ENCODE peak calls at places on chromosomes 12 and 14, in six cellular contexts. One of them, this sample, is unnamed.

GRCh38 chr14:54564799-54565235 is 2.1 kb upstream of the SAMD4A start:
- DNase-seq in stomach: no peak
- DNase-seq in left lung: no peak
- DNase-seq in retinal pigment epithelial cell: peak; percentile 47
- DNase-seq in trophoblast cell: no peak
- DNase-seq in adipocyte: peak; percentile 80
- DNase-seq in this sample: no peak

GRCh38 chr12:49462103-49462739 is 76.6 kb upstream of the KCNH3 start:
- DNase-seq in stomach: peak; percentile 44
- DNase-seq in left lung: no peak
- DNase-seq in retinal pigment epithelial cell: no peak
- DNase-seq in trophoblast cell: no peak
- DNase-seq in adipocyte: no peak
- DNase-seq in this sample: no peak

GRCh38 chr12:15323530-15323929 is 1.2 kb downstream of the PTPRO start:
- DNase-seq in stomach: no peak
- DNase-seq in left lung: no peak
- DNase-seq in retinal pigment epithelial cell: no peak
- DNase-seq in trophoblast cell: no peak
- DNase-seq in adipocyte: no peak
- DNase-seq in this sample: no peak

GRCh38 chr14:95727084-95727700 is 13.3 kb upstream of the TCL1A start:
- DNase-seq in stomach: no peak
- DNase-seq in left lung: no peak
- DNase-seq in retinal pigment epithelial cell: no peak
- DNase-seq in trophoblast cell: no peak
- DNase-seq in adipocyte: no peak
- DNase-seq in this sample: no peak

GRCh38 chr12:128823216-128823915 is 392 bp downstream of the SLC15A4 start:
- DNase-seq in stomach: no peak
- DNase-seq in left lung: peak; percentile 53
- DNase-seq in retinal pigment epithelial cell: no peak
- DNase-seq in trophoblast cell: peak; percentile 55
- DNase-seq in adipocyte: no peak
- DNase-seq in this sample: no peak

GRCh38 chr12:81332054-81332453 is 254.2 kb downstream of the ACSS3 start:
- DNase-seq in stomach: no peak
- DNase-seq in left lung: no peak
- DNase-seq in retinal pigment epithelial cell: peak; percentile 54
- DNase-seq in trophoblast cell: no peak
- DNase-seq in adipocyte: no peak
- DNase-seq in this sample: no peak

GRCh38 chr12:50764861-50765324 is 992 bp downstream of the ATF1 start:
- DNase-seq in stomach: no peak
- DNase-seq in left lung: no peak
- DNase-seq in retinal pigment epithelial cell: no peak
- DNase-seq in trophoblast cell: peak; percentile 80
- DNase-seq in adipocyte: peak; percentile 80
- DNase-seq in this sample: peak; percentile 14

GRCh38 chr12:19205120-19205519 is 75.6 kb downstream of the PLEKHA5 start:
- DNase-seq in stomach: no peak
- DNase-seq in left lung: no peak
- DNase-seq in retinal pigment epithelial cell: no peak
- DNase-seq in trophoblast cell: no peak
- DNase-seq in adipocyte: no peak
- DNase-seq in this sample: no peak

GRCh38 chr14:101072070-101072469 is 168.5 kb upstream of the RTL1 start:
- DNase-seq in stomach: no peak
- DNase-seq in left lung: peak; percentile 17
- DNase-seq in retinal pigment epithelial cell: no peak
- DNase-seq in trophoblast cell: no peak
- DNase-seq in adipocyte: no peak
- DNase-seq in this sample: no peak

GRCh38 chr12:57454566-57455373 is at the start of gene INHBE:
- DNase-seq in stomach: no peak
- DNase-seq in left lung: no peak
- DNase-seq in retinal pigment epithelial cell: no peak
- DNase-seq in trophoblast cell: no peak
- DNase-seq in adipocyte: peak; percentile 75
- DNase-seq in this sample: no peak

GRCh38 chr14:69612014-69612758 is 790 bp downstream of the SUSD6 start:
- DNase-seq in stomach: no peak
- DNase-seq in left lung: peak; percentile 42
- DNase-seq in retinal pigment epithelial cell: no peak
- DNase-seq in trophoblast cell: peak; percentile 44
- DNase-seq in adipocyte: peak; percentile 71
- DNase-seq in this sample: peak; percentile 53

GRCh38 chr12:15520083-15520482 is 197.8 kb downstream of the PTPRO start:
- DNase-seq in stomach: no peak
- DNase-seq in left lung: no peak
- DNase-seq in retinal pigment epithelial cell: no peak
- DNase-seq in trophoblast cell: peak; percentile 16
- DNase-seq in adipocyte: no peak
- DNase-seq in this sample: no peak

GRCh38 chr14:90870950-90871604 is 54.8 kb upstream of the TTC7B start:
- DNase-seq in stomach: no peak
- DNase-seq in left lung: no peak
- DNase-seq in retinal pigment epithelial cell: no peak
- DNase-seq in trophoblast cell: no peak
- DNase-seq in adipocyte: peak; percentile 25
- DNase-seq in this sample: no peak

GRCh38 chr14:101514136-101514535 is 47.2 kb upstream of the DIO3 start:
- DNase-seq in stomach: no peak
- DNase-seq in left lung: no peak
- DNase-seq in retinal pigment epithelial cell: no peak
- DNase-seq in trophoblast cell: no peak
- DNase-seq in adipocyte: no peak
- DNase-seq in this sample: no peak

GRCh38 chr14:36493761-36494160 is 26.3 kb downstream of the NKX2-1 start:
- DNase-seq in stomach: no peak
- DNase-seq in left lung: no peak
- DNase-seq in retinal pigment epithelial cell: no peak
- DNase-seq in trophoblast cell: no peak
- DNase-seq in adipocyte: no peak
- DNase-seq in this sample: no peak

GRCh38 chr12:93645702-93646101 is 31.5 kb upstream of the CRADD start:
- DNase-seq in stomach: no peak
- DNase-seq in left lung: no peak
- DNase-seq in retinal pigment epithelial cell: no peak
- DNase-seq in trophoblast cell: no peak
- DNase-seq in adipocyte: peak; percentile 11
- DNase-seq in this sample: no peak

GRCh38 chr12:59164991-59165718 is 244.9 kb upstream of the LRIG3 start:
- DNase-seq in stomach: no peak
- DNase-seq in left lung: no peak
- DNase-seq in retinal pigment epithelial cell: no peak
- DNase-seq in trophoblast cell: peak; percentile 98
- DNase-seq in adipocyte: peak; percentile 79
- DNase-seq in this sample: no peak

GRCh38 chr14:69475194-69475818 is 9.2 kb upstream of the PLEKHD1 start:
- DNase-seq in stomach: no peak
- DNase-seq in left lung: no peak
- DNase-seq in retinal pigment epithelial cell: peak; percentile 4
- DNase-seq in trophoblast cell: peak; percentile 44
- DNase-seq in adipocyte: no peak
- DNase-seq in this sample: no peak

GRCh38 chr12:132561784-132562156 is 48.6 kb downstream of the LRCOL1 start:
- DNase-seq in stomach: peak; percentile 36
- DNase-seq in left lung: no peak
- DNase-seq in retinal pigment epithelial cell: no peak
- DNase-seq in trophoblast cell: no peak
- DNase-seq in adipocyte: peak; percentile 33
- DNase-seq in this sample: no peak

GRCh38 chr12:806116-806805 is 53.9 kb downstream of the WNK1 start:
- DNase-seq in stomach: no peak
- DNase-seq in left lung: no peak
- DNase-seq in retinal pigment epithelial cell: no peak
- DNase-seq in trophoblast cell: no peak
- DNase-seq in adipocyte: peak; percentile 63
- DNase-seq in this sample: no peak

GRCh38 chr12:80939231-80939950 is 1.7 kb upstream of the LIN7A start:
- DNase-seq in stomach: no peak
- DNase-seq in left lung: no peak
- DNase-seq in retinal pigment epithelial cell: no peak
- DNase-seq in trophoblast cell: no peak
- DNase-seq in adipocyte: no peak
- DNase-seq in this sample: no peak

GRCh38 chr12:132108211-132108832 is 35.8 kb downstream of the DDX51 start:
- DNase-seq in stomach: no peak
- DNase-seq in left lung: no peak
- DNase-seq in retinal pigment epithelial cell: no peak
- DNase-seq in trophoblast cell: no peak
- DNase-seq in adipocyte: no peak
- DNase-seq in this sample: no peak

GRCh38 chr12:23888396-23889068 is 60.9 kb downstream of the SOX5 start:
- DNase-seq in stomach: no peak
- DNase-seq in left lung: no peak
- DNase-seq in retinal pigment epithelial cell: no peak
- DNase-seq in trophoblast cell: no peak
- DNase-seq in adipocyte: no peak
- DNase-seq in this sample: no peak

GRCh38 chr12:67802723-67803122 is 154.2 kb downstream of the DYRK2 start:
- DNase-seq in stomach: no peak
- DNase-seq in left lung: no peak
- DNase-seq in retinal pigment epithelial cell: no peak
- DNase-seq in trophoblast cell: no peak
- DNase-seq in adipocyte: no peak
- DNase-seq in this sample: no peak

GRCh38 chr14:69631509-69631908 is 20.1 kb downstream of the SUSD6 start:
- DNase-seq in stomach: no peak
- DNase-seq in left lung: no peak
- DNase-seq in retinal pigment epithelial cell: no peak
- DNase-seq in trophoblast cell: peak; percentile 39
- DNase-seq in adipocyte: no peak
- DNase-seq in this sample: no peak

GRCh38 chr12:117803013-117803412 is 165.8 kb downstream of the KSR2 start:
- DNase-seq in stomach: no peak
- DNase-seq in left lung: no peak
- DNase-seq in retinal pigment epithelial cell: no peak
- DNase-seq in trophoblast cell: no peak
- DNase-seq in adipocyte: no peak
- DNase-seq in this sample: no peak

GRCh38 chr14:51398898-51399297 is 158.9 kb downstream of the TMX1 start:
- DNase-seq in stomach: no peak
- DNase-seq in left lung: no peak
- DNase-seq in retinal pigment epithelial cell: no peak
- DNase-seq in trophoblast cell: no peak
- DNase-seq in adipocyte: peak; percentile 61
- DNase-seq in this sample: no peak
- H3K4me3 ChIP-seq in stomach: no peak overlapping the region
- H3K4me3 ChIP-seq in left lung: no peak overlapping the region
- H3K4me3 ChIP-seq in retinal pigment epithelial cell: no peak overlapping the region
- H3K4me3 ChIP-seq in trophoblast cell: no peak overlapping the region
- H3K4me3 ChIP-seq in adipocyte: peak overlapping the region; percentile 10
- H3K4me3 ChIP-seq in this sample: no peak overlapping the region

GRCh38 chr12:107320031-107320928 is 226.9 kb upstream of the CRY1 start:
- DNase-seq in stomach: no peak
- DNase-seq in left lung: peak; percentile 44
- DNase-seq in retinal pigment epithelial cell: no peak
- DNase-seq in trophoblast cell: peak; percentile 60
- DNase-seq in adipocyte: peak; percentile 53
- DNase-seq in this sample: peak; percentile 88

GRCh38 chr12:107318804-107319535 is 225.6 kb upstream of the CRY1 start:
- DNase-seq in stomach: no peak
- DNase-seq in left lung: no peak
- DNase-seq in retinal pigment epithelial cell: no peak
- DNase-seq in trophoblast cell: peak; percentile 39
- DNase-seq in adipocyte: peak; percentile 62
- DNase-seq in this sample: no peak

GRCh38 chr12:107319536-107320030 is 226.2 kb upstream of the CRY1 start:
- DNase-seq in stomach: no peak
- DNase-seq in left lung: no peak
- DNase-seq in retinal pigment epithelial cell: no peak
- DNase-seq in trophoblast cell: peak; percentile 22
- DNase-seq in adipocyte: peak; percentile 22
- DNase-seq in this sample: peak; percentile 18

GRCh38 chr12:107318554-107318803 is 225.1 kb upstream of the CRY1 start:
- DNase-seq in stomach: no peak
- DNase-seq in left lung: no peak
- DNase-seq in retinal pigment epithelial cell: no peak
- DNase-seq in trophoblast cell: no peak
- DNase-seq in adipocyte: peak; percentile 54
- DNase-seq in this sample: no peak

GRCh38 chr12:107317751-107318553 is 224.6 kb upstream of the CRY1 start:
- DNase-seq in stomach: peak; percentile 75
- DNase-seq in left lung: peak; percentile 88
- DNase-seq in retinal pigment epithelial cell: peak; percentile 82
- DNase-seq in trophoblast cell: peak; percentile 70
- DNase-seq in adipocyte: peak; percentile 87
- DNase-seq in this sample: peak; percentile 73
- H3K4me3 ChIP-seq in stomach: peak overlapping the region; percentile 40
- H3K4me3 ChIP-seq in left lung: peak overlapping the region; percentile 33
- H3K4me3 ChIP-seq in retinal pigment epithelial cell: peak overlapping the region; percentile 65
- H3K4me3 ChIP-seq in trophoblast cell: peak overlapping the region; percentile 72
- H3K4me3 ChIP-seq in adipocyte: peak overlapping the region; percentile 80
- H3K4me3 ChIP-seq in this sample: peak overlapping the region; percentile 69

GRCh38 chr12:33480366-33480765 is 40.7 kb upstream of the SYT10 start:
- DNase-seq in stomach: no peak
- DNase-seq in left lung: no peak
- DNase-seq in retinal pigment epithelial cell: no peak
- DNase-seq in trophoblast cell: no peak
- DNase-seq in adipocyte: no peak
- DNase-seq in this sample: no peak

GRCh38 chr12:33488036-33488435 is 48.4 kb upstream of the SYT10 start:
- DNase-seq in stomach: no peak
- DNase-seq in left lung: no peak
- DNase-seq in retinal pigment epithelial cell: no peak
- DNase-seq in trophoblast cell: peak; percentile 97
- DNase-seq in adipocyte: no peak
- DNase-seq in this sample: no peak

GRCh38 chr12:33486058-33486457 is 46.4 kb upstream of the SYT10 start:
- DNase-seq in stomach: no peak
- DNase-seq in left lung: no peak
- DNase-seq in retinal pigment epithelial cell: no peak
- DNase-seq in trophoblast cell: no peak
- DNase-seq in adipocyte: no peak
- DNase-seq in this sample: no peak

DNA sequence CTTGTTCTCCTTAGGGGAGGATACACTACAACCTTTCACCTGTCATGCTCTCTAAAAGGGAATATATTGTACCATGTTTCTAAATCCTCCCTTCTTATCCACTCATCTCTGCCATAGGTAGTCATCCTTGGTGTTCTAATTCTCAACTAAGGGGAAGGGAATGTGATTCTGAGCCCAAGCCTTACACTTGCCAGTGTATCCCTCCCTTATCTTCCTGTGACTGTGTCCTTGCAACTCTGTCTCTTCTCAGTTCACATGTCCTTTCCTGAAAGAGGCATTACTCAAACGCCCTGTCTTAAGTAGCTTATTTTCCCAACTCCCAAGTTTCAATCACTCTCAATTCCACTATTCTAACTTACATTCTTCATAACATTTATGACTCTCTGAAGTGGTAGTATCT is 44.5 kb upstream of the SYT10 start:
- DNase-seq in stomach: no peak
- DNase-seq in left lung: no peak
- DNase-seq in retinal pigment epithelial cell: no peak
- DNase-seq in trophoblast cell: peak; percentile 20
- DNase-seq in adipocyte: no peak
- DNase-seq in this sample: no peak
- H3K4me3 ChIP-seq in stomach: no peak overlapping the region
- H3K4me3 ChIP-seq in left lung: no peak overlapping the region
- H3K4me3 ChIP-seq in retinal pigment epithelial cell: no peak overlapping the region
- H3K4me3 ChIP-seq in trophoblast cell: no peak overlapping the region
- H3K4me3 ChIP-seq in adipocyte: no peak overlapping the region
- H3K4me3 ChIP-seq in this sample: no peak overlapping the region

GRCh38 chr14:21072102-21072501 is 2.0 kb downstream of the ARHGEF40 start:
- DNase-seq in stomach: no peak
- DNase-seq in left lung: no peak
- DNase-seq in retinal pigment epithelial cell: no peak
- DNase-seq in trophoblast cell: peak; percentile 4
- DNase-seq in adipocyte: peak; percentile 88
- DNase-seq in this sample: no peak
- H3K4me3 ChIP-seq in stomach: peak overlapping the region; percentile 81
- H3K4me3 ChIP-seq in left lung: no peak overlapping the region
- H3K4me3 ChIP-seq in retinal pigment epithelial cell: peak overlapping the region; percentile 78
- H3K4me3 ChIP-seq in trophoblast cell: no peak overlapping the region
- H3K4me3 ChIP-seq in adipocyte: peak overlapping the region; percentile 87
- H3K4me3 ChIP-seq in this sample: no peak overlapping the region

This sample was measured in CD8-positive, alpha-beta T cell.